ENCODE peak calls at places on chromosomes 12 and 14, in eight cellular contexts. One of them, this sample, is unnamed.

GRCh38 chr12:29707846-29708245 is 75.9 kb downstream of the TMTC1 start:
- DNase-seq in MM.1S: no peak
- DNase-seq in GM12864: no peak
- DNase-seq in GM06990: no peak
- DNase-seq in SK-N-SH: no peak
- DNase-seq in glutamatergic neuron: no peak
- DNase-seq in HFF-Myc: no peak
- DNase-seq in kidney: no peak
- DNase-seq in this sample: no peak

GRCh38 chr12:6118891-6119568 is 5.4 kb downstream of the VWF start:
- DNase-seq in HFF-Myc: no peak
- DNase-seq in GM06990: no peak
- DNase-seq in glutamatergic neuron: no peak
- DNase-seq in kidney: peak
- DNase-seq in MM.1S: no peak
- DNase-seq in SK-N-SH: no peak
- DNase-seq in GM12864: no peak
- DNase-seq in this sample: no peak

GRCh38 chr14:24889843-24890242 is 160.1 kb downstream of the STXBP6 start:
- DNase-seq in GM06990: no peak
- DNase-seq in HFF-Myc: no peak
- DNase-seq in SK-N-SH: no peak
- DNase-seq in GM12864: no peak
- DNase-seq in kidney: no peak
- DNase-seq in glutamatergic neuron: no peak
- DNase-seq in MM.1S: no peak
- DNase-seq in this sample: no peak

GRCh38 chr12:91478500-91478899 is 295.9 kb upstream of the DCN start:
- DNase-seq in GM12864: no peak
- DNase-seq in HFF-Myc: no peak
- DNase-seq in MM.1S: no peak
- DNase-seq in GM06990: no peak
- DNase-seq in kidney: no peak
- DNase-seq in SK-N-SH: no peak
- DNase-seq in glutamatergic neuron: no peak
- DNase-seq in this sample: no peak

GRCh38 chr14:92644166-92644565 is 104.3 kb downstream of the LGMN start:
- DNase-seq in kidney: no peak
- DNase-seq in GM12864: no peak
- DNase-seq in SK-N-SH: no peak
- DNase-seq in MM.1S: no peak
- DNase-seq in GM06990: no peak
- DNase-seq in HFF-Myc: no peak
- DNase-seq in glutamatergic neuron: no peak
- DNase-seq in this sample: no peak

GRCh38 chr14:22852940-22853767 is 16.8 kb downstream of the MMP14 start:
- DNase-seq in SK-N-SH: peak
- DNase-seq in kidney: peak
- DNase-seq in GM12864: peak
- DNase-seq in MM.1S: peak
- DNase-seq in GM06990: peak
- DNase-seq in glutamatergic neuron: peak
- DNase-seq in HFF-Myc: no peak
- DNase-seq in this sample: peak

GRCh38 chr12:131860472-131861260 is 32.5 kb downstream of the MMP17 start:
- DNase-seq in GM06990: no peak
- DNase-seq in kidney: peak
- DNase-seq in HFF-Myc: no peak
- DNase-seq in MM.1S: no peak
- DNase-seq in glutamatergic neuron: no peak
- DNase-seq in SK-N-SH: peak
- DNase-seq in GM12864: no peak
- DNase-seq in this sample: no peak

GRCh38 chr14:63685401-63685800 is 42.5 kb downstream of the SGPP1 start:
- DNase-seq in GM06990: no peak
- DNase-seq in glutamatergic neuron: no peak
- DNase-seq in SK-N-SH: no peak
- DNase-seq in MM.1S: no peak
- DNase-seq in kidney: no peak
- DNase-seq in GM12864: no peak
- DNase-seq in HFF-Myc: no peak
- DNase-seq in this sample: no peak

GRCh38 chr14:94655169-94655710 is 43.0 kb downstream of the SERPINA3 start:
- DNase-seq in HFF-Myc: no peak
- DNase-seq in GM06990: no peak
- DNase-seq in glutamatergic neuron: no peak
- DNase-seq in SK-N-SH: no peak
- DNase-seq in GM12864: no peak
- DNase-seq in kidney: no peak
- DNase-seq in MM.1S: no peak
- DNase-seq in this sample: no peak

GRCh38 chr14:69247691-69248440 is 12.1 kb upstream of the GALNT16 start:
- DNase-seq in GM06990: no peak
- DNase-seq in HFF-Myc: peak
- DNase-seq in MM.1S: no peak
- DNase-seq in kidney: no peak
- DNase-seq in GM12864: no peak
- DNase-seq in glutamatergic neuron: no peak
- DNase-seq in SK-N-SH: no peak
- DNase-seq in this sample: no peak

GRCh38 chr14:64826845-64827244 is 52.9 kb downstream of the SPTB start:
- DNase-seq in kidney: no peak
- DNase-seq in GM06990: no peak
- DNase-seq in MM.1S: no peak
- DNase-seq in SK-N-SH: no peak
- DNase-seq in HFF-Myc: no peak
- DNase-seq in GM12864: no peak
- DNase-seq in glutamatergic neuron: no peak
- DNase-seq in this sample: no peak

GRCh38 chr14:67636361-67636919 is 16.7 kb downstream of the ARG2 start:
- DNase-seq in HFF-Myc: no peak
- DNase-seq in GM12864: no peak
- DNase-seq in SK-N-SH: no peak
- DNase-seq in glutamatergic neuron: no peak
- DNase-seq in kidney: no peak
- DNase-seq in GM06990: no peak
- DNase-seq in MM.1S: no peak
- DNase-seq in this sample: peak

GRCh38 chr14:59482471-59483331 is 1.5 kb downstream of the L3HYPDH start:
- DNase-seq in MM.1S: no peak
- DNase-seq in kidney: no peak
- DNase-seq in GM12864: no peak
- DNase-seq in SK-N-SH: no peak
- DNase-seq in HFF-Myc: peak
- DNase-seq in GM06990: no peak
- DNase-seq in glutamatergic neuron: no peak
- DNase-seq in this sample: no peak
- TF ChIP-seq CTCF in MM.1S: no peak
- TF ChIP-seq CTCF in kidney: no peak
- TF ChIP-seq CTCF in GM12864: no peak
- TF ChIP-seq CTCF in SK-N-SH: peak
- TF ChIP-seq CTCF in HFF-Myc: no peak
- TF ChIP-seq CTCF in GM06990: no peak
- TF ChIP-seq CTCF in glutamatergic neuron: no peak
- TF ChIP-seq CTCF in this sample: no peak

GRCh38 chr14:37991027-37991426 is 216.7 kb upstream of the SSTR1 start:
- DNase-seq in MM.1S: no peak
- DNase-seq in GM12864: no peak
- DNase-seq in SK-N-SH: no peak
- DNase-seq in GM06990: no peak
- DNase-seq in kidney: no peak
- DNase-seq in glutamatergic neuron: no peak
- DNase-seq in HFF-Myc: no peak
- DNase-seq in this sample: no peak

GRCh38 chr14:37988472-37988871 is 219.2 kb upstream of the SSTR1 start:
- DNase-seq in MM.1S: no peak
- DNase-seq in HFF-Myc: no peak
- DNase-seq in glutamatergic neuron: no peak
- DNase-seq in kidney: no peak
- DNase-seq in SK-N-SH: no peak
- DNase-seq in GM06990: no peak
- DNase-seq in GM12864: no peak
- DNase-seq in this sample: no peak

GRCh38 chr14:37985826-37986470 is 221.8 kb upstream of the SSTR1 start:
- DNase-seq in glutamatergic neuron: peak
- DNase-seq in SK-N-SH: peak
- DNase-seq in HFF-Myc: peak
- DNase-seq in MM.1S: peak
- DNase-seq in kidney: no peak
- DNase-seq in GM06990: no peak
- DNase-seq in GM12864: peak
- DNase-seq in this sample: peak
- TF ChIP-seq CTCF in glutamatergic neuron: peak
- TF ChIP-seq CTCF in SK-N-SH: peak
- TF ChIP-seq CTCF in HFF-Myc: peak
- TF ChIP-seq CTCF in MM.1S: peak
- TF ChIP-seq CTCF in kidney: peak
- TF ChIP-seq CTCF in GM06990: peak
- TF ChIP-seq CTCF in GM12864: peak
- TF ChIP-seq CTCF in this sample: peak

GRCh38 chr14:34614638-34615037 is 15.3 kb downstream of the SNX6 start:
- DNase-seq in GM06990: no peak
- DNase-seq in kidney: peak
- DNase-seq in HFF-Myc: no peak
- DNase-seq in SK-N-SH: no peak
- DNase-seq in GM12864: no peak
- DNase-seq in MM.1S: no peak
- DNase-seq in glutamatergic neuron: no peak
- DNase-seq in this sample: no peak
- TF ChIP-seq CTCF in GM06990: no peak
- TF ChIP-seq CTCF in kidney: no peak
- TF ChIP-seq CTCF in HFF-Myc: no peak
- TF ChIP-seq CTCF in SK-N-SH: no peak
- TF ChIP-seq CTCF in GM12864: no peak
- TF ChIP-seq CTCF in MM.1S: no peak
- TF ChIP-seq CTCF in glutamatergic neuron: no peak
- TF ChIP-seq CTCF in this sample: no peak

DNA sequence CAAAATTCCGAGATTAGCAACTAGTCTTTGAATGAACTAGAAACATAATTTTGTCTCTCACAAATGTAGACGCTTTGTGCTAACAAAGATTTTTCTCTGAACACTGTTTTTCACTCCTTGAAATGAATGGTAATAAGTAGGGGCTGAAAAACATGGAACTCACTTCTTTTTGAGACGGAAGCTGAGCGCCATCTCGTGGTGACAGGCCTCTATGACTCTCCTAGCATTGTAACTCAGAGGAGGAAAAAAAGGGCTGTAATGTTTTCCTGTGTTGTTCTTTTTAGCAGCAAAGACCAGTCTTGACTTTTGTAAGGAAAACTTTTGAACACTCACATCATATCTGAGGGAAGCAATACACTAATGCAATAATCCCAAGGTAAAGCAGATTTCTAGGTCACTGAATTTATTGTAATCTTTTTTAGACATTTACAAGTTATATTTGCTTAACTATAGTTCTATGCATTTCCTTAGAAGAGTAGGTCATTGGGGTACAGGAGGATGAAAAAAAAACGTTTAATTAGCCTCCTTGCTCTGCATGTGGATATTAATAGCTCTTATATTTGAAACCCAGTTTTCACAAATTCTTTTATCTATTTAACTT is 157.3 kb upstream of the FOXG1 start:
- DNase-seq in GM06990: no peak
- DNase-seq in MM.1S: peak
- DNase-seq in kidney: no peak
- DNase-seq in HFF-Myc: peak
- DNase-seq in SK-N-SH: peak
- DNase-seq in GM12864: no peak
- DNase-seq in glutamatergic neuron: peak
- DNase-seq in this sample: no peak
- TF ChIP-seq CTCF in GM06990: peak
- TF ChIP-seq CTCF in MM.1S: peak
- TF ChIP-seq CTCF in kidney: peak
- TF ChIP-seq CTCF in HFF-Myc: peak
- TF ChIP-seq CTCF in SK-N-SH: peak
- TF ChIP-seq CTCF in GM12864: peak
- TF ChIP-seq CTCF in glutamatergic neuron: peak
- TF ChIP-seq CTCF in this sample: peak

GRCh38 chr14:77322209-77322902 is 1.5 kb downstream of the GSTZ1 start:
- DNase-seq in glutamatergic neuron: no peak
- DNase-seq in HFF-Myc: no peak
- DNase-seq in SK-N-SH: no peak
- DNase-seq in GM12864: no peak
- DNase-seq in kidney: no peak
- DNase-seq in GM06990: no peak
- DNase-seq in MM.1S: no peak
- DNase-seq in this sample: no peak
- TF ChIP-seq CTCF in glutamatergic neuron: no peak
- TF ChIP-seq CTCF in HFF-Myc: no peak
- TF ChIP-seq CTCF in SK-N-SH: no peak
- TF ChIP-seq CTCF in GM12864: peak
- TF ChIP-seq CTCF in kidney: no peak
- TF ChIP-seq CTCF in GM06990: no peak
- TF ChIP-seq CTCF in MM.1S: no peak
- TF ChIP-seq CTCF in this sample: no peak